ENCODE peak calls at places on chromosomes 2 and 18, in eight cellular contexts. X is K562, A is right atrium auricular region, S is Panc1, E is tibial nerve, U is aorta, J is tibial artery, W is uterus. I is an unnamed sample.

GRCh38 chr2:3033315-3033714 is 344.3 kb downstream of the EIPR1 start:
- DNase-seq in A (no peak), S (no peak), J (no peak), E (no peak), W (no peak), U (no peak), X (no peak), I (no peak)

GRCh38 chr2:231270221-231271114 is 72.0 kb downstream of the ARMC9 start:
- DNase-seq in W (peak), J (no peak), E (no peak), A (no peak), X (no peak), S (no peak), U (no peak), I (no peak)

GRCh38 chr2:3388412-3388738 is 8.9 kb downstream of the TRAPPC12 start:
- DNase-seq in S (no peak), J (no peak), A (no peak), U (no peak), E (no peak), W (no peak), X (no peak), I (no peak)

GRCh38 chr2:112092286-112093041 is 37.4 kb downstream of the TMEM87B start:
- DNase-seq in A (no peak), J (no peak), E (no peak), S (no peak), W (no peak), U (no peak), X (no peak), I (no peak)

GRCh38 chr18:40911582-40912254 is 1043.3 kb upstream of the PIK3C3 start:
- DNase-seq in E (no peak), X (no peak), S (no peak), U (no peak), A (no peak), W (no peak), J (no peak), I (no peak)

GRCh38 chr2:169928463-169928864 is 101.2 kb downstream of the UBR3 start:
- DNase-seq in X (peak), S (peak), W (no peak), U (no peak), E (no peak), A (no peak), J (no peak), I (no peak)

GRCh38 chr2:44844651-44845270 is 96.7 kb upstream of the SIX3 start:
- DNase-seq in U (no peak), A (peak), X (no peak), W (no peak), J (no peak), S (no peak), E (no peak), I (no peak)

GRCh38 chr18:79502785-79503184 is 107.1 kb downstream of the NFATC1 start:
- DNase-seq in E (no peak), A (no peak), W (no peak), X (peak), J (no peak), U (no peak), S (no peak), I (no peak)

GRCh38 chr2:37333256-37333655 is 8.6 kb upstream of the PRKD3 start:
- DNase-seq in S (no peak), X (no peak), U (no peak), W (no peak), E (no peak), A (no peak), J (no peak), I (no peak)

DNA sequence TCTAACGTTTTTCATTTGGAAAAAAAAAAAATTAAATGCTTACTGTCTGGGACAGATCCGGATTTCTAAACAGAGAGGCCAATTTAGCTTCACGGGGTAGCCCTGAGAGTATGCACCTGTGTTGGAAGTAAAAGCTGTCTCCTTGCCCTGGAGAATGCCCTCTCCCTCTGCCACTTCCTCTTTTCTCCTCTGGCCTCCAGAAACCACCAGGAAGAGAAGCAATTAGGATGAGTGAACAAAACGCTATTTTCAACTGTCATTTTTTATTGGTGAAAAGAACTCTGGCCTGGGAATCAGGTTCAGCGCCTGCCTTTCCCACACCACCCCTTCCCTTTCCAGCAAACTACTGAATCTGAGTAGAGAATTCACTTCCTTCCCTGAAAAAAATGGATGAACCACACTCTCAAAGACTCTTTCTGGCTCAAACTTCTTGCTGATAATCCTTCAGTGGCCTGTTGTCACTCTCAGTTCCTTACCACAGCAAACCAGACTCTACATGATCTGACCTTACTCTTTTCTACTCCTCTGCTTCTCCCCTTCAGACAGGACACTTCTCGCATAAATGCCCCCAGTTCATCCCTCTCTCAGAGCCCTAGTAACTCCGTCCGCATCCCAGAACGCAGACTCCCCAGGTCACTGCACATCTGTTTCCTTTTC is 29.8 kb downstream of the KLF7 start:
- DNase-seq in U (no peak), E (no peak), J (no peak), X (no peak), S (no peak), A (no peak), W (no peak), I (no peak)
- H3K27ac ChIP-seq in U (peak), E (peak), J (peak), X (no peak), S (no peak), A (peak), W (peak), I (peak)

DNA sequence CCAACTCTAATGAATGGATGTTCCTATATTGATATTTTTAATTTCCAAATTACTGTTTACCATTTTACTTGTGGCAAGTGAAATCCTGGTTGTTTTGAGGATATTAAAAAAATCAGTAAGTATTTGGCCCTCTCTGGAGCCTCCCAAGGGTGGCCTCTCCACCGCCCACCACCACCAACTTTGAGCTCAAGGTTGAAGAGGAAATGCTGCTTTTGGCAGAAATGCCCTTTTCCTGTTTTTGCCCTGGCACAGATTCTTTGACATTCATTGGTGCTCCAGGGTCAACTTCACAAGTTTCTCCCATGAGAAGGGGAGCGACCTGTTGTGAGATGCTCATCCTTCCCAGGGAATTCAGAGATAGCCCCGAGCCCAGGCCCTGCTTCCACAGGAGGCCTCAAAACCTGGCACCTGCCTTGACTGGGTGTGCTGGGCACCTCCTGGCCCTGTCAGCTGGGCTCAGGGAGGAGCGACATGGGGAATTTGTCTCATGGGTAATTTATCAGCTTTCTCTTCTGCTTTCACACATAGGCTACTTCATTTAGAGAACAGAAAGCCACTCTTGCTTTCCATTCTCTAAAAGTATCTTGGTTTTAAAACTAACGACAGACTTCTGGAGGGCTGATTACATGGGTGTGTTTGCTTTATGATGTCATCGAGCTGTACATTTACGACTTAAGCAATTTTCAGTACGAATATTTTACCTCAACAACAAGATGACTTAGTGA is 6.9 kb downstream of the CD8A start:
- DNase-seq in A (no peak), E (no peak), U (no peak), X (no peak), S (no peak), W (no peak), J (no peak), I (no peak)
- H3K27ac ChIP-seq in A (no peak), E (no peak), U (no peak), X (no peak), S (no peak), W (no peak), J (no peak), I (no peak)

DNA sequence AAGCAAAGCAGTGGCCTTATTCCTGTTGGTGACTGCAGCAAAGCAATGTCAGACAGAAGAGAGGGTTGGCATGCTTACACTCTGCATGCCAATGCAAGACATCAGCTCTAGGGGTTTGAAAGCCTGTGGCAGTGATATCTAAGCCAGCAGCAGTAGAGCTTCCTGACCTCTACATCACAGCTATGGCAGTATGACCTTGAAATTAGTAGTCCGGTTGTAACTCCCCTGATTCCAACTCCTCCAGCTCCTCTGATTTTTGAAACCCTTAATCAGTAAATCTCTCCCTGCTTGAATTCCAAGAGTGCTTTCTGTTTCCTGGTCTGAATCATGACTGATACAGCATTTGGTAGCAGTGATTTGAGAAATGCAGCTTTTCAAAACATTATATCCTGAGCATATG is 60.0 kb upstream of the LRP1B start:
- DNase-seq in S (no peak), X (no peak), E (no peak), A (no peak), W (no peak), U (no peak), J (no peak), I (no peak)
- H3K27ac ChIP-seq in S (peak), X (no peak), E (no peak), A (no peak), W (no peak), U (no peak), J (no peak), I (no peak)

DNA sequence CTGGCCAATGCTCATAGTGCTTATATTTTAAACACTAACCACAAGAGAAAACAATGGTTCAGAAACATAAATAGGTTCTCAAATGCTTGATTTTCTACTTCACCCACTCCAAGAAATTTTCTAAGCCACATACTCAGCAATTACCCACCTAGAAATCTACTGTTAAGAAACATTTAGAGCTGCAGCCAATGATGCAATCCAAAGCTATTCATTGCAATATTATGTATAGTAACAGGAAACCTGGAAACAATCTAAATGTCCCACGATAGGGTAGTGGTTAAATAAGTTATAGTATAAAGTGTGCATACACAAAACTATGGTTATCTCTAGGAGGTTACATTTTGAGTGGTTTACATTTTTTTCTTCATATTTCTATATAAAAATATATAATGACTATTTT is 5.7 kb downstream of the FAM237A start:
- DNase-seq in W (no peak), U (no peak), E (no peak), S (no peak), J (no peak), A (no peak), X (no peak), I (no peak)
- H3K27ac ChIP-seq in W (no peak), U (no peak), E (no peak), S (no peak), J (no peak), A (no peak), X (no peak), I (no peak)

GRCh38 chr2:201664334-201664733 is 21.0 kb upstream of the TMEM237 start:
- DNase-seq in A (no peak), J (no peak), X (no peak), S (no peak), U (no peak), E (no peak), W (no peak), I (no peak)
- H3K27ac ChIP-seq in A (no peak), J (no peak), X (no peak), S (no peak), U (no peak), E (no peak), W (no peak), I (no peak)

GRCh38 chr2:24359701-24360049 is 661 bp downstream of the ITSN2 start:
- DNase-seq in U (peak), S (no peak), X (no peak), J (peak), E (peak), A (no peak), W (peak), I (peak)

GRCh38 chr2:24359129-24359528 is 1.2 kb downstream of the ITSN2 start:
- DNase-seq in A (no peak), E (no peak), J (no peak), X (no peak), U (no peak), W (no peak), S (no peak), I (no peak)

GRCh38 chr2:24362253-24362652 is 1.9 kb upstream of the ITSN2 start:
- DNase-seq in A (no peak), J (no peak), U (no peak), X (no peak), E (no peak), W (no peak), S (no peak), I (no peak)

GRCh38 chr2:24360050-24360962 is at the start of gene ITSN2:
- DNase-seq in W (peak), J (peak), U (peak), A (peak), E (peak), X (peak), S (no peak), I (peak)

DNA sequence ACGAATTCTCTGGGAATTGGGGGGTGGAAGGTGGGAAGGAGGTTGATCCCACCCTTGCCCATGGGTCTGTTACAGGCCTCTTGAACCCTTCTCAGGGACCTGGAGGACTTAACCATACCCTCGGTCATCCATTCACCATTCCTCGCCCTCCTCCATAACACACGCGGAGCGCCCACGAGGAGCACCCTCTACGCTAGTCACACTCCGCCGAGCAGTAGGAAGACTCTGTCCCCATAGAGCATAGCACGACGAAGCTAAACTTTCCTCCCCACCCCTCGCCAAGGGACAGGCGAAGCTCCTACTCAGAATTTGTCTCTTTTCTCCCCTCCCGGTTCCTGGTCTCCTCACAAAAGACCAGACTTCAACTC is 611 bp upstream of the ITSN2 start:
- DNase-seq in W (no peak), S (no peak), A (no peak), E (no peak), J (no peak), U (no peak), X (no peak), I (no peak)
- H3K27ac ChIP-seq in W (peak), S (peak), A (peak), E (peak), J (peak), U (peak), X (peak), I (peak)

DNA sequence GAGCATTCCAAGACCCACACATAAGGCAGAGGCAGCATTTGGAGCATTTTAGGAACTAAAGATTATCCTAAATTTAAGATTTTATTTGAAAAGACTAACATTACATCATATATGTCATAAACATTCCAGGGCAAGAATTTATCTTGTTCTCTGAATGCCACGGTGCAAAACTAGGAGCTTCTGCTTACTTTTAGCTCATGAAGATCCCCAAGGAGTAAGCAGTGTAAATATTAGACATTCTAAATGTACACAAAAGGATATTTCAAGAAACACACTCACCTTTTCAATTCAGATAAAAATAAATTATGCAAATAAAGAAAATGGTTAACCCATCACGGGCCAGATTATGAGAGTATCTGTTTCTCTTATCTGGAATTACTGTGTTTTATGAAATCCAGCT is 101.7 kb upstream of the ETAA1 start:
- DNase-seq in J (no peak), U (no peak), X (no peak), S (no peak), E (no peak), W (no peak), A (no peak), I (no peak)
- H3K27ac ChIP-seq in J (no peak), U (no peak), X (no peak), S (no peak), E (no peak), W (no peak), A (no peak), I (no peak)

DNA sequence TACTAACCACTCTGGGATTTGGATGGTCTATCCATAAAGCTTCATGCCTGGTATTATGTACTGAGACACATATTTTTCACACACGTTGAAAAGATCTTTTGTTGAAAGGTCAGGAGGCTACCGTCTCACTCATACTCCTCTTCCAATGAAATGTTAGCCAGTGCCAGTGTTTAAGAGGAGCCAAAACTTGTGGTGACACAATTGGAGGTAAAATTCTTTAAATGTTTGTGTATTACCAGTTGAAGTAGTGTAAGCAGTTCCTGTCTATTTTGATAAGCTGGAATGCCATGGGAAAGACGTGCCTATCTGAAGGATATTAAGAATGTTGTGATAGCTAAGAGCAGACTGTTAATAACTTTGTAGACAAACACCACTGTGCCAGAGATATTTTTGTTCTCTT is 32.1 kb downstream of the MARCHF7 start:
- DNase-seq in A (no peak), U (no peak), X (no peak), W (no peak), S (no peak), J (no peak), E (no peak), I (no peak)
- H3K27ac ChIP-seq in A (peak), U (no peak), X (no peak), W (no peak), S (no peak), J (no peak), E (no peak), I (no peak)